ENCODE peak calls at places on chromosomes 11 and 22, in nine cellular contexts. A is DND-41, H is fibroblast of lung, C is astrocyte, R is mammary epithelial cell, G is PC-3, Y is IMR-90, Z is HCT116, Q is SK-N-SH. X is an unnamed sample.

GRCh38 chr11:93329936-93330445 is 551 bp upstream of the DEUP1 start:
- DNase-seq in A (no peak), H (peak; percentile 9), C (peak; percentile 0), R (no peak), G (no peak), Y (no peak), Z (no peak), Q (peak; percentile 29), X (peak; percentile 43)

GRCh38 chr11:117217141-117217609 is 14.7 kb downstream of the PCSK7 start:
- DNase-seq in A (no peak), H (peak; percentile 95), C (peak; percentile 95), R (no peak), G (no peak), Y (peak; percentile 88), Z (no peak), Q (no peak), X (no peak)

GRCh38 chr11:77182542-77183420 is 54.7 kb downstream of the MYO7A start:
- DNase-seq in A (no peak), H (no peak), C (no peak), R (no peak), G (no peak), Y (no peak), Z (no peak), Q (no peak), X (no peak)

GRCh38 chr11:67118801-67119576 is at the start of gene KDM2A:
- DNase-seq in A (peak; percentile 99), H (peak; percentile 98), C (peak; percentile 95), R (peak; percentile 97), G (peak; percentile 99), Y (peak; percentile 99), Z (peak; percentile 96), Q (peak; percentile 100), X (peak; percentile 100)

GRCh38 chr11:117071344-117071787 is 26.9 kb downstream of the SIK3 start:
- DNase-seq in A (no peak), H (peak; percentile 30), C (no peak), R (no peak), G (peak; percentile 90), Y (no peak), Z (no peak), Q (no peak), X (no peak)

GRCh38 chr11:34783816-34784317 is 132.3 kb downstream of the APIP start:
- DNase-seq in A (no peak), H (no peak), C (no peak), R (no peak), G (peak; percentile 26), Y (no peak), Z (no peak), Q (no peak), X (no peak)

GRCh38 chr11:65445604-65446445 is 23.2 kb downstream of the NEAT1 start:
- DNase-seq in A (no peak), H (peak; percentile 58), C (peak; percentile 45), R (no peak), G (peak; percentile 18), Y (peak; percentile 37), Z (no peak), Q (no peak), X (no peak)

GRCh38 chr11:130476200-130476921 is 27.9 kb downstream of the ADAMTS15 start:
- DNase-seq in A (no peak), H (peak; percentile 50), C (no peak), R (no peak), G (no peak), Y (peak; percentile 10), Z (no peak), Q (peak; percentile 10), X (no peak)

GRCh38 chr11:69480547-69481392 is 693 bp upstream of the LINC01488 start:
- DNase-seq in A (no peak), H (peak; percentile 26), C (no peak), R (no peak), G (no peak), Y (peak; percentile 15), Z (no peak), Q (no peak), X (no peak)

GRCh38 chr11:62721994-62722393 is 5.3 kb downstream of the HNRNPUL2 start:
- DNase-seq in A (no peak), H (peak; percentile 47), C (no peak), R (no peak), G (peak; percentile 40), Y (peak; percentile 40), Z (no peak), Q (no peak), X (peak; percentile 51)

GRCh38 chr22:19291218-19291579 is 320 bp downstream of the CLTCL1 start:
- DNase-seq in A (peak; percentile 48), H (no peak), C (no peak), R (peak; percentile 14), G (no peak), Y (no peak), Z (no peak), Q (peak; percentile 76), X (peak; percentile 73)

GRCh38 chr22:45324186-45324775 is 14.5 kb downstream of the FAM118A start:
- DNase-seq in A (no peak), H (no peak), C (no peak), R (peak; percentile 19), G (no peak), Y (no peak), Z (no peak), Q (no peak), X (no peak)

GRCh38 chr22:42347281-42347824 is 76.9 kb upstream of the TCF20 start:
- DNase-seq in A (peak; percentile 88), H (no peak), C (no peak), R (no peak), G (no peak), Y (no peak), Z (no peak), Q (peak; percentile 52), X (no peak)

GRCh38 chr22:39185601-39186012 is 33.1 kb upstream of the CBX7 start:
- DNase-seq in A (no peak), H (peak; percentile 29), C (no peak), R (peak; percentile 41), G (no peak), Y (peak; percentile 49), Z (no peak), Q (no peak), X (no peak)

GRCh38 chr11:11960687-11961086 is 47.7 kb downstream of the DKK3 start:
- DNase-seq in A (peak; percentile 59), H (peak; percentile 46), C (peak; percentile 33), R (no peak), G (no peak), Y (no peak), Z (no peak), Q (no peak), X (no peak)

GRCh38 chr11:70854891-70855556 is 397.4 kb downstream of the SHANK2 start:
- DNase-seq in A (no peak), H (no peak), C (no peak), R (no peak), G (no peak), Y (no peak), Z (no peak), Q (peak; percentile 88), X (no peak)

GRCh38 chr11:75350743-75351540 is 519 bp downstream of the ARRB1 start:
- DNase-seq in A (peak; percentile 57), H (peak; percentile 49), C (peak; percentile 40), R (no peak), G (peak; percentile 33), Y (peak; percentile 46), Z (no peak), Q (peak; percentile 67), X (peak; percentile 52)

GRCh38 chr11:73746701-73747100 is 14.2 kb downstream of the RAB6A start:
- DNase-seq in A (no peak), H (no peak), C (no peak), R (no peak), G (no peak), Y (no peak), Z (no peak), Q (no peak), X (no peak)

GRCh38 chr11:10797561-10797960 is 11.2 kb downstream of the EIF4G2 start:
- DNase-seq in A (no peak), H (no peak), C (no peak), R (no peak), G (no peak), Y (no peak), Z (no peak), Q (no peak), X (no peak)

GRCh38 chr11:10793470-10794255 is 15.1 kb downstream of the EIF4G2 start:
- DNase-seq in A (no peak), H (no peak), C (no peak), R (no peak), G (peak; percentile 63), Y (no peak), Z (no peak), Q (no peak), X (no peak)

GRCh38 chr11:10796191-10796590 is 12.5 kb downstream of the EIF4G2 start:
- DNase-seq in A (peak; percentile 19), H (no peak), C (no peak), R (no peak), G (no peak), Y (no peak), Z (no peak), Q (no peak), X (no peak)

GRCh38 chr11:10798330-10798980 is 10.3 kb downstream of the EIF4G2 start:
- DNase-seq in A (no peak), H (no peak), C (no peak), R (no peak), G (no peak), Y (no peak), Z (no peak), Q (no peak), X (no peak)

GRCh38 chr11:10792385-10793068 is 16.2 kb downstream of the EIF4G2 start:
- DNase-seq in A (peak; percentile 70), H (peak; percentile 51), C (peak; percentile 32), R (peak; percentile 59), G (peak; percentile 88), Y (peak; percentile 62), Z (peak; percentile 72), Q (peak; percentile 90), X (peak; percentile 95)
- H3K9ac ChIP-seq in A (no peak overlapping the region), H (no peak overlapping the region), C (no peak overlapping the region), R (no peak overlapping the region), G (no peak overlapping the region), Y (no peak overlapping the region), Z (no peak overlapping the region), Q (no peak overlapping the region), X (no peak overlapping the region)

GRCh38 chr22:30648825-30649224 is 13.2 kb downstream of the SLC35E4 start:
- DNase-seq in A (no peak), H (no peak), C (no peak), R (no peak), G (no peak), Y (no peak), Z (no peak), Q (no peak), X (no peak)
- H3K27ac ChIP-seq in A (no peak overlapping the region), H (peak overlapping the region; percentile 63), C (peak overlapping the region; percentile 19), R (no peak overlapping the region), G (peak overlapping the region; percentile 69), Y (no peak overlapping the region), Z (peak overlapping the region; percentile 59), Q (no peak overlapping the region), X (no peak overlapping the region)

GRCh38 chr11:46418751-46419150 is 27.2 kb upstream of the CHRM4 start:
- DNase-seq in A (no peak), H (no peak), C (no peak), R (no peak), G (no peak), Y (no peak), Z (no peak), Q (no peak), X (peak; percentile 41)
- H4K20me1 ChIP-seq in A (peaks cover 3% of the 10 kb centered on the region), H (no peaks in the 10 kb centered on the region), C (peaks cover 26% of the 10 kb centered on the region), R (no peaks in the 10 kb centered on the region), G (no peaks in the 10 kb centered on the region), Y (no peaks in the 10 kb centered on the region), Z (no peaks in the 10 kb centered on the region), Q (no peaks in the 10 kb centered on the region), X (peaks cover 14% of the 10 kb centered on the region)

DNA sequence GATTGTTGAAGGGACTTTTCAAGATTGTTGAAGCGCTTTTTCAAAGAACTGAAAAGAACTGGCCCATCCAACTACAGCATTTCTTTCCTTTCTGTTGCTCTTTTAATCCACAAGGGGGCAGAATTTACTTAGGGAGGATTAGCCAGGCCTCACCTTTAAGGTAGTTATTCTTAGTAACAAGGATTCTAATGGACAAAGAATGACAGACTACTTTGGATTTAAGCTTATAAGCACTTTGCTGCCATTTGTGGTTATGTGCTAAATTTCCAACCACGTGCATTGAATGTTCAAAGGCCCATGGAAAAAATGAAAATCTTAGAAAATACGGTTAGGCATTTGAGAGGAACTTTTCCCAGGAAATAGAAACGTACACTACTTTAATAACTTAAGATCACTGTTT is 49.5 kb upstream of the HSPA8 start:
- DNase-seq in A (no peak), H (peak; percentile 59), C (peak; percentile 46), R (peak; percentile 64), G (peak; percentile 86), Y (peak; percentile 65), Z (peak; percentile 47), Q (peak; percentile 64), X (peak; percentile 70)
- H3K9ac ChIP-seq in A (no peak overlapping the region), H (no peak overlapping the region), C (no peak overlapping the region), R (no peak overlapping the region), G (peak overlapping the region; percentile 37), Y (no peak overlapping the region), Z (no peak overlapping the region), Q (no peak overlapping the region), X (no peak overlapping the region)

X was measured in neural progenitor cell.